ENCODE peak calls at places on chromosomes 11 and 22, in four cellular contexts. T is hepatocyte, Q is GM23338, H is GM23248. G is an unnamed sample.

GRCh38 chr11:15204766-15205165 is 90.0 kb downstream of the INSC start:
- DNase-seq in Q (no peak), T (no peak), H (no peak), G (no peak)

GRCh38 chr11:14029971-14030531 is 67.5 kb downstream of the SPON1 start:
- DNase-seq in T (peak), Q (no peak), H (peak), G (no peak)

GRCh38 chr11:73141309-73142127 is 600 bp downstream of the FCHSD2 start:
- DNase-seq in Q (peak), T (peak), H (peak), G (peak)

GRCh38 chr11:124788521-124788920 is 11.7 kb downstream of the MSANTD2 start:
- DNase-seq in T (no peak), Q (no peak), H (peak), G (no peak)

GRCh38 chr11:112280268-112281126 is 19.8 kb upstream of the PLET1 start:
- DNase-seq in H (peak), T (peak), Q (peak), G (peak)

GRCh38 chr22:37077802-37078448 is 26.4 kb downstream of the KCTD17 start:
- DNase-seq in T (peak), Q (peak), H (peak), G (peak)

GRCh38 chr11:23288001-23288783 is 427.9 kb upstream of the CCDC179 start:
- DNase-seq in Q (no peak), T (no peak), H (peak), G (no peak)

GRCh38 chr22:24321999-24322398 is 51.4 kb downstream of the SPECC1L start:
- DNase-seq in H (no peak), T (no peak), Q (no peak), G (no peak)

GRCh38 chr11:66689661-66690590 is 12.2 kb upstream of the RBM4B start:
- DNase-seq in T (no peak), H (no peak), Q (no peak), G (no peak)

GRCh38 chr22:20624161-20624616 is 116.8 kb downstream of the MED15 start:
- DNase-seq in T (no peak), Q (no peak), H (peak), G (no peak)

GRCh38 chr11:110287537-110287936 is 8.9 kb downstream of the RDX start:
- DNase-seq in T (no peak), Q (no peak), H (no peak), G (no peak)

GRCh38 chr22:19802001-19802880 is 41.7 kb downstream of the TBX1 start:
- DNase-seq in H (no peak), T (peak), Q (no peak), G (no peak)

GRCh38 chr11:20631525-20632168 is 32.2 kb downstream of the SLC6A5 start:
- DNase-seq in T (no peak), H (no peak), Q (no peak), G (no peak)

GRCh38 chr22:22106855-22107254 is 124.3 kb upstream of the TOP3B start:
- DNase-seq in Q (no peak), H (no peak), T (no peak), G (no peak)

GRCh38 chr11:12399355-12399754 is 22.0 kb downstream of the PARVA start:
- DNase-seq in Q (no peak), T (no peak), H (no peak), G (no peak)

GRCh38 chr11:1890856-1891830 is 552 bp downstream of the PRR33 start:
- DNase-seq in H (no peak), T (no peak), Q (no peak), G (no peak)

GRCh38 chr11:67387074-67387473 is 4.7 kb upstream of the RAD9A start:
- DNase-seq in T (no peak), H (no peak), Q (no peak), G (no peak)

GRCh38 chr11:2738551-2739431 is 39.0 kb upstream of the KCNQ1OT1 start:
- DNase-seq in H (no peak), Q (no peak), T (no peak), G (no peak)

GRCh38 chr11:9861860-9862725 is 198.2 kb downstream of the SWAP70 start:
- DNase-seq in H (peak), T (peak), Q (peak), G (peak)

GRCh38 chr11:18836415-18836814 is 44.8 kb upstream of the PTPN5 start:
- DNase-seq in T (peak), Q (no peak), H (peak), G (no peak)

GRCh38 chr11:126411971-126412381 is 56.5 kb downstream of the ST3GAL4 start:
- DNase-seq in Q (peak), H (peak), T (no peak), G (no peak)

GRCh38 chr22:41508770-41509170 is 35.5 kb downstream of the POLR3H start:
- DNase-seq in H (no peak), T (no peak), Q (no peak), G (no peak)

GRCh38 chr11:65773784-65774411 is 6.9 kb downstream of the AP5B1 start:
- DNase-seq in T (no peak), H (peak), Q (no peak), G (no peak)

GRCh38 chr11:11916981-11917399 is 75.2 kb downstream of the USP47 start:
- DNase-seq in T (peak), H (peak), Q (peak), G (no peak)

GRCh38 chr11:2522636-2523255 is 77.9 kb downstream of the KCNQ1 start:
- DNase-seq in T (no peak), H (no peak), Q (no peak), G (no peak)

GRCh38 chr11:22976146-22976545 is 115.9 kb upstream of the CCDC179 start:
- DNase-seq in Q (no peak), T (peak), H (peak), G (no peak)

DNA sequence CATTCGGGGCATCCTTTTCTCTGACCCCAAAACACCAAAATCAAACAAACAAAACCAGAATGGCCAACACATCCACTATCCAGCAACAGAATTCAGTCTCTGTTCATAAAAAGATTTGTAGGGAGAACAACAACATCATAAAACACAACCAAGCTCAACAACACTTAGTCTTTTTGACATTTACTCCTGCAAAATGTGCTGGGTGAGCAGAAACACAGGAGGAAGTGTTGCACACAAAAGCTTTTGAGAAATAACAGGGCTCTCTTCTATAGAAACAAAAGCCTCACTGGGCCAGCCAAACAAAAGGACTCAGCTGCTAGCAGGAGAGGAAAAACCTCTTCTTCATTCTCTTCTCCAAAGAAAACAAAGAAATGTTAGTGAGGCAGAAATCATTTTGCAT is 736.1 kb upstream of the CCDC90B start:
- DNase-seq in T (no peak), Q (peak), H (no peak), G (no peak)
- TF ChIP-seq EZH2phosphoT487 in T (no peak), Q (no peak), H (no peak), G (no peak)

GRCh38 chr22:40504285-40505249 is 132.0 kb downstream of the MRTFA start:
- DNase-seq in Q (no peak), H (no peak), T (no peak), G (no peak)

GRCh38 chr22:40509401-40510134 is 127.0 kb downstream of the MRTFA start:
- DNase-seq in H (peak), Q (no peak), T (peak), G (no peak)

GRCh38 chr22:40506762-40507161 is 129.8 kb downstream of the MRTFA start:
- DNase-seq in T (no peak), Q (no peak), H (no peak), G (no peak)

GRCh38 chr22:40510965-40511364 is 125.6 kb downstream of the MRTFA start:
- DNase-seq in Q (no peak), T (no peak), H (no peak), G (no peak)

GRCh38 chr22:40507491-40507890 is 129.0 kb downstream of the MRTFA start:
- DNase-seq in T (no peak), Q (no peak), H (no peak), G (no peak)
- TF ChIP-seq EZH2phosphoT487 in T (no peak), Q (no peak), H (no peak), G (no peak)

GRCh38 chr22:38724926-38725571 is 19.3 kb downstream of the GTPBP1 start:
- DNase-seq in T (peak), Q (peak), H (peak), G (no peak)
- TF ChIP-seq EZH2phosphoT487 in T (no peak), Q (no peak), H (no peak), G (no peak)

GRCh38 chr11:34165121-34165520 is 59.7 kb downstream of the NAT10 start:
- DNase-seq in Q (no peak), H (no peak), T (no peak), G (no peak)
- TF ChIP-seq EZH2phosphoT487 in Q (no peak), H (no peak), T (no peak), G (no peak)

G was measured in HCT116.